ENCODE peak calls at places on chromosomes 1 and 21, in eight cellular contexts. U is Calu3; A is effector CD8-positive, alpha-beta T cell; J is NCI-H69; L is EL; M is lung microvascular endothelial cell; R is stimulated activated CD4-positive, alpha-beta T cell treated with anti-CD3 and anti-CD28 coated beads, Interleukin-4, amount 100 ng/mL, for 48 hours; K is uterus. G is an unnamed sample.
A peak's percentile ranks its signal among the peaks of the same experiment; 100 is the strongest.

GRCh38 chr1:197778326-197778922 is 3.1 kb upstream of the DENND1B start:
- DNase-seq in K (no peak), L (no peak), A (no peak), J (no peak), R (no peak), U (no peak), M (no peak), G (no peak)

GRCh38 chr1:245621589-245621988 is 466.8 kb downstream of the KIF26B start:
- DNase-seq in K (no peak), A (no peak), R (no peak), L (no peak), U (no peak), M (no peak), J (peak; percentile 98), G (no peak)

GRCh38 chr1:200379431-200379755 is 30.4 kb downstream of the ZNF281 start:
- DNase-seq in U (no peak), J (no peak), L (peak; percentile 97), K (no peak), M (peak; percentile 66), R (no peak), A (no peak), G (peak; percentile 71)

GRCh38 chr1:56376188-56376984 is 203.0 kb downstream of the PLPP3 start:
- DNase-seq in M (no peak), K (peak; percentile 71), L (peak; percentile 42), A (no peak), R (no peak), J (peak; percentile 88), U (peak; percentile 10), G (peak; percentile 58)

GRCh38 chr1:160030657-160031367 is 978 bp downstream of the PIGM start:
- DNase-seq in M (peak; percentile 6), K (no peak), R (no peak), L (peak; percentile 4), U (no peak), A (no peak), J (peak; percentile 75), G (no peak)

GRCh38 chr1:68363346-68363745 is 86.4 kb downstream of the RPE65 start:
- DNase-seq in M (peak; percentile 42), K (no peak), R (no peak), L (no peak), J (no peak), A (no peak), U (no peak), G (no peak)

GRCh38 chr1:154418898-154419619 is 13.9 kb downstream of the IL6R start:
- DNase-seq in A (no peak), K (no peak), U (no peak), R (no peak), M (no peak), L (no peak), J (no peak), G (no peak)

GRCh38 chr1:53139911-53140310 is 2.5 kb downstream of the SLC1A7 start:
- DNase-seq in J (no peak), K (no peak), L (no peak), R (no peak), A (no peak), U (no peak), M (peak; percentile 68), G (no peak)

GRCh38 chr1:46449223-46450159 is 40.1 kb upstream of the DMBX1 start:
- DNase-seq in M (no peak), U (no peak), K (no peak), R (no peak), L (peak; percentile 14), J (no peak), A (no peak), G (no peak)

GRCh38 chr1:237183963-237184540 is 142.1 kb downstream of the RYR2 start:
- DNase-seq in J (no peak), U (no peak), A (no peak), K (no peak), R (no peak), L (no peak), M (no peak), G (no peak)

GRCh38 chr1:67137307-67137753 is 2.6 kb upstream of the C1orf141 start:
- DNase-seq in R (no peak), A (no peak), U (no peak), K (no peak), M (no peak), J (no peak), L (no peak), G (no peak)

GRCh38 chr1:86068841-86069756 is 87.5 kb downstream of the COL24A1 start:
- DNase-seq in J (no peak), A (no peak), U (no peak), L (peak; percentile 57), M (no peak), R (no peak), K (no peak), G (peak; percentile 36)

GRCh38 chr1:9401080-9401453 is 108.4 kb downstream of the SPSB1 start:
- DNase-seq in M (no peak), J (no peak), R (no peak), K (no peak), A (no peak), U (no peak), L (no peak), G (no peak)

GRCh38 chr21:39193380-39193779 is 10.1 kb upstream of the PSMG1 start:
- DNase-seq in R (no peak), A (no peak), J (no peak), M (no peak), K (no peak), L (no peak), U (no peak), G (no peak)

GRCh38 chr1:7942701-7943029 is 2.0 kb upstream of the TNFRSF9 start:
- DNase-seq in L (no peak), K (no peak), R (no peak), U (no peak), J (no peak), A (no peak), M (no peak), G (no peak)

GRCh38 chr1:67551375-67551774 is 121.2 kb upstream of the SERBP1 start:
- DNase-seq in L (no peak), R (no peak), M (no peak), A (no peak), U (no peak), K (no peak), J (no peak), G (no peak)

GRCh38 chr1:26694185-26694572 is 1.6 kb upstream of the ARID1A start:
- DNase-seq in U (no peak), A (no peak), M (no peak), R (no peak), J (peak; percentile 30), K (no peak), L (no peak), G (no peak)

GRCh38 chr1:10841059-10841458 is 44.6 kb upstream of the CASZ1 start:
- DNase-seq in L (no peak), M (no peak), A (no peak), K (no peak), J (peak; percentile 70), R (no peak), U (no peak), G (no peak)

GRCh38 chr1:58566339-58566738 is 10.7 kb downstream of the TACSTD2 start:
- DNase-seq in K (no peak), A (no peak), U (no peak), J (no peak), M (no peak), L (no peak), R (no peak), G (no peak)

GRCh38 chr1:34131396-34132160 is 33.5 kb downstream of the CSMD2 start:
- DNase-seq in U (no peak), R (no peak), A (no peak), J (no peak), K (no peak), L (no peak), M (no peak), G (no peak)

GRCh38 chr1:174938306-174939000 is 61.3 kb upstream of the CACYBP start:
- DNase-seq in L (no peak), J (peak; percentile 19), R (no peak), A (no peak), U (no peak), K (no peak), M (peak; percentile 71), G (no peak)

GRCh38 chr1:6059866-6060265 is 14.2 kb downstream of the KCNAB2 start:
- DNase-seq in J (no peak), U (no peak), M (peak; percentile 40), R (no peak), K (no peak), L (peak; percentile 50), A (no peak), G (no peak)

GRCh38 chr1:50246869-50247268 is 138.1 kb downstream of the ELAVL4 start:
- DNase-seq in K (no peak), L (no peak), R (no peak), A (no peak), M (no peak), U (no peak), J (no peak), G (no peak)

GRCh38 chr1:153919879-153920852 is 2.6 kb downstream of the GATAD2B start:
- DNase-seq in J (peak; percentile 49), K (no peak), A (no peak), L (peak; percentile 40), U (no peak), R (no peak), M (peak; percentile 64), G (no peak)

GRCh38 chr1:202361224-202361623 is 12.7 kb downstream of the PPP1R12B start:
- DNase-seq in U (no peak), L (no peak), K (no peak), M (no peak), R (no peak), J (no peak), A (no peak), G (no peak)

GRCh38 chr1:22288593-22289241 is 145.8 kb upstream of the WNT4 start:
- DNase-seq in R (no peak), K (no peak), A (no peak), U (no peak), L (peak; percentile 69), M (no peak), J (no peak), G (no peak)

GRCh38 chr1:246784621-246785535 is 60.7 kb downstream of the SCCPDH start:
- DNase-seq in U (no peak), L (peak; percentile 51), J (peak; percentile 66), K (no peak), M (peak; percentile 85), R (no peak), A (no peak), G (peak; percentile 38)

GRCh38 chr1:109786531-109787021 is 22.9 kb upstream of the EPS8L3 start:
- DNase-seq in L (no peak), M (peak; percentile 26), J (no peak), R (no peak), U (peak; percentile 38), A (no peak), K (peak; percentile 20), G (no peak)

GRCh38 chr1:244155661-244156060 is 104.6 kb downstream of the ZBTB18 start:
- DNase-seq in M (no peak), L (no peak), R (no peak), K (no peak), A (no peak), U (no peak), J (peak; percentile 84), G (no peak)

GRCh38 chr21:38503588-38503987 is 5.3 kb upstream of the ERG start:
- DNase-seq in A (no peak), R (no peak), J (no peak), U (no peak), M (peak; percentile 92), K (peak; percentile 49), L (peak; percentile 85), G (peak; percentile 58)

GRCh38 chr1:226714148-226714547 is 24.9 kb downstream of the ITPKB start:
- DNase-seq in M (no peak), U (no peak), K (no peak), R (no peak), J (no peak), L (no peak), A (no peak), G (no peak)

GRCh38 chr1:58857673-58858343 is 74.0 kb upstream of the JUN start:
- DNase-seq in J (no peak), U (no peak), A (no peak), L (no peak), M (no peak), R (no peak), K (no peak), G (no peak)

GRCh38 chr1:155932085-155932484 is 2.1 kb downstream of the KHDC4 start:
- DNase-seq in M (no peak), U (no peak), J (no peak), R (no peak), K (no peak), L (no peak), A (no peak), G (no peak)

GRCh38 chr1:197776348-197777082 is 1.2 kb upstream of the DENND1B start:
- DNase-seq in K (peak; percentile 16), L (peak; percentile 84), J (no peak), A (no peak), M (peak; percentile 77), R (no peak), U (no peak), G (peak; percentile 85)

G was measured in astrocyte of the cerebellum.